ENCODE peak calls at places on chromosomes 7 and 10, in ten cellular contexts. J is stimulated activated CD8-positive, alpha-beta memory T cell treated with anti-CD3 and anti-CD28 coated beads, Interleukin-7, amount 100 ng/mL, for 1 hour; M is NCI-H1105; W is ovary; Q is activated CD4-positive, alpha-beta T cell treated with anti-CD3 and anti-CD28 coated beads for 48 hours; O is AG08395; S is A172; E is activated CD8-positive, alpha-beta memory T cell treated with anti-CD3 and anti-CD28 coated beads, Interleukin-2, amount 50 U/mL, for 4 hours; U is SJSA1; H is GM23338. Z is an unnamed sample.

GRCh38 chr10:34164029-34164428 is 651.1 kb downstream of the PARD3 start:
- DNase-seq in J (no peak), M (no peak), W (no peak), Q (no peak), O (no peak), S (no peak), E (no peak), U (no peak), H (no peak), Z (no peak)

GRCh38 chr7:148699772-148700629 is 1.3 kb downstream of the CUL1 start:
- DNase-seq in J (no peak), M (no peak), W (no peak), Q (no peak), O (peak; percentile 32), S (peak; percentile 6), E (no peak), U (no peak), H (peak; percentile 55), Z (no peak)

GRCh38 chr7:150388709-150389531 is 9.8 kb downstream of the ZNF775 start:
- DNase-seq in J (no peak), M (no peak), W (peak; percentile 85), Q (no peak), O (peak; percentile 45), S (no peak), E (no peak), U (no peak), H (peak; percentile 70), Z (peak; percentile 88)

GRCh38 chr10:58477122-58477521 is 35.5 kb upstream of the BICC1 start:
- DNase-seq in J (no peak), M (no peak), W (peak; percentile 35), Q (no peak), O (peak; percentile 63), S (no peak), E (no peak), U (no peak), H (peak; percentile 69), Z (peak; percentile 59)

GRCh38 chr10:8112230-8112915 is 57.9 kb downstream of the GATA3 start:
- DNase-seq in J (no peak), M (no peak), W (no peak), Q (no peak), O (no peak), S (no peak), E (no peak), U (no peak), H (no peak), Z (no peak)

GRCh38 chr10:44827431-44828006 is 83.6 kb upstream of the TMEM72 start:
- DNase-seq in J (no peak), M (no peak), W (no peak), Q (no peak), O (no peak), S (no peak), E (no peak), U (no peak), H (no peak), Z (peak; percentile 55)

GRCh38 chr10:43128331-43128730 is 9.9 kb upstream of the CSGALNACT2 start:
- DNase-seq in J (no peak), M (no peak), W (no peak), Q (no peak), O (no peak), S (no peak), E (no peak), U (no peak), H (no peak), Z (no peak)

GRCh38 chr10:67553266-67553665 is 142.7 kb downstream of the CTNNA3 start:
- DNase-seq in J (no peak), M (no peak), W (no peak), Q (no peak), O (no peak), S (no peak), E (no peak), U (no peak), H (no peak), Z (no peak)

GRCh38 chr10:52454476-52454875 is 140.4 kb downstream of the DKK1 start:
- DNase-seq in J (no peak), M (no peak), W (no peak), Q (no peak), O (no peak), S (no peak), E (no peak), U (no peak), H (no peak), Z (no peak)

GRCh38 chr7:2886900-2887299 is 42.8 kb upstream of the GNA12 start:
- DNase-seq in J (no peak), M (peak; percentile 13), W (peak; percentile 67), Q (peak; percentile 65), O (peak; percentile 70), S (peak; percentile 75), E (peak; percentile 43), U (peak; percentile 60), H (peak; percentile 91), Z (no peak)

GRCh38 chr7:55309040-55309991 is 55.8 kb upstream of the LANCL2 start:
- DNase-seq in J (peak; percentile 20), M (no peak), W (no peak), Q (peak; percentile 86), O (no peak), S (no peak), E (peak; percentile 46), U (no peak), H (no peak), Z (peak; percentile 37)

GRCh38 chr10:68992721-68993440 is 4.3 kb downstream of the KIFBP start:
- DNase-seq in J (no peak), M (no peak), W (peak; percentile 81), Q (no peak), O (peak; percentile 87), S (peak; percentile 28), E (no peak), U (no peak), H (no peak), Z (peak; percentile 52)

GRCh38 chr10:71127019-71127534 is 85.3 kb upstream of the UNC5B start:
- DNase-seq in J (no peak), M (no peak), W (no peak), Q (no peak), O (no peak), S (no peak), E (no peak), U (no peak), H (no peak), Z (no peak)

GRCh38 chr7:17679427-17679826 is 260.9 kb downstream of the SNX13 start:
- DNase-seq in J (no peak), M (no peak), W (no peak), Q (no peak), O (peak; percentile 63), S (peak; percentile 88), E (no peak), U (no peak), H (peak; percentile 16), Z (peak; percentile 58)

GRCh38 chr10:1159131-1160061 is 103.2 kb downstream of the WDR37 start:
- DNase-seq in J (no peak), M (no peak), W (peak; percentile 63), Q (no peak), O (no peak), S (no peak), E (no peak), U (peak; percentile 40), H (no peak), Z (no peak)

GRCh38 chr7:35630573-35630972 is 64.4 kb downstream of the HERPUD2 start:
- DNase-seq in J (no peak), M (no peak), W (no peak), Q (no peak), O (peak; percentile 56), S (peak; percentile 51), E (no peak), U (no peak), H (no peak), Z (no peak)

GRCh38 chr7:50641442-50642405 is 76.5 kb upstream of the DDC start:
- DNase-seq in J (no peak), M (no peak), W (peak; percentile 15), Q (no peak), O (no peak), S (no peak), E (no peak), U (peak; percentile 28), H (no peak), Z (peak; percentile 53)

GRCh38 chr7:1758417-1758858 is 88.4 kb downstream of the ELFN1 start:
- DNase-seq in J (no peak), M (peak; percentile 37), W (no peak), Q (peak; percentile 56), O (peak; percentile 48), S (peak; percentile 74), E (peak; percentile 40), U (no peak), H (peak; percentile 59), Z (peak; percentile 70)

GRCh38 chr10:44990302-44990655 is 10.4 kb upstream of the ZNF22 start:
- DNase-seq in J (no peak), M (no peak), W (peak; percentile 36), Q (no peak), O (no peak), S (no peak), E (no peak), U (peak; percentile 48), H (peak; percentile 84), Z (peak; percentile 61)